ENCODE peak calls at places on chromosomes 4 and X, in eight cellular contexts. One of them, this sample, is unnamed. For H3K27me3, the result is how much of the 10 kb centered on the place peaks cover.

GRCh38 chrX:84363674-84364073 is 138.6 kb downstream of the HDX start:
- DNase-seq in right cardiac atrium: no peak
- DNase-seq in endodermal cell: no peak
- DNase-seq in sigmoid colon: no peak
- DNase-seq in foreskin keratinocyte: no peak
- DNase-seq in heart right ventricle: no peak
- DNase-seq in stomach: no peak
- DNase-seq in AG04450: no peak
- DNase-seq in this sample: no peak

GRCh38 chr4:30753316-30753715 is 33.1 kb downstream of the PCDH7 start:
- DNase-seq in foreskin keratinocyte: peak
- DNase-seq in stomach: no peak
- DNase-seq in endodermal cell: no peak
- DNase-seq in right cardiac atrium: no peak
- DNase-seq in heart right ventricle: no peak
- DNase-seq in AG04450: peak
- DNase-seq in sigmoid colon: no peak
- DNase-seq in this sample: peak

GRCh38 chr4:35520059-35520458 is 724.3 kb downstream of the ARAP2 start:
- DNase-seq in sigmoid colon: no peak
- DNase-seq in heart right ventricle: no peak
- DNase-seq in AG04450: no peak
- DNase-seq in right cardiac atrium: no peak
- DNase-seq in stomach: peak
- DNase-seq in endodermal cell: no peak
- DNase-seq in foreskin keratinocyte: peak
- DNase-seq in this sample: peak

GRCh38 chrX:13428055-13428786 is 108.4 kb upstream of the ATXN3L start:
- DNase-seq in right cardiac atrium: no peak
- DNase-seq in stomach: no peak
- DNase-seq in foreskin keratinocyte: peak
- DNase-seq in heart right ventricle: no peak
- DNase-seq in endodermal cell: peak
- DNase-seq in sigmoid colon: no peak
- DNase-seq in AG04450: peak
- DNase-seq in this sample: peak

GRCh38 chr4:150582881-150583286 is 933 bp downstream of the MAB21L2 start:
- DNase-seq in AG04450: no peak
- DNase-seq in right cardiac atrium: peak
- DNase-seq in heart right ventricle: peak
- DNase-seq in endodermal cell: peak
- DNase-seq in sigmoid colon: peak
- DNase-seq in stomach: no peak
- DNase-seq in foreskin keratinocyte: no peak
- DNase-seq in this sample: no peak

GRCh38 chr4:30716158-30716557 is 4.0 kb upstream of the PCDH7 start:
- DNase-seq in sigmoid colon: no peak
- DNase-seq in AG04450: no peak
- DNase-seq in foreskin keratinocyte: peak
- DNase-seq in heart right ventricle: no peak
- DNase-seq in endodermal cell: no peak
- DNase-seq in stomach: no peak
- DNase-seq in right cardiac atrium: no peak
- DNase-seq in this sample: peak

GRCh38 chr4:151238477-151238876 is 38.5 kb upstream of the PRSS48 start:
- DNase-seq in sigmoid colon: no peak
- DNase-seq in stomach: no peak
- DNase-seq in endodermal cell: no peak
- DNase-seq in AG04450: no peak
- DNase-seq in foreskin keratinocyte: no peak
- DNase-seq in heart right ventricle: no peak
- DNase-seq in right cardiac atrium: no peak
- DNase-seq in this sample: peak

GRCh38 chr4:1012031-1012739 is 759 bp downstream of the FGFRL1 start:
- DNase-seq in endodermal cell: peak
- DNase-seq in foreskin keratinocyte: no peak
- DNase-seq in sigmoid colon: peak
- DNase-seq in AG04450: no peak
- DNase-seq in stomach: peak
- DNase-seq in right cardiac atrium: no peak
- DNase-seq in heart right ventricle: peak
- DNase-seq in this sample: peak

GRCh38 chrX:115912372-115912897 is 258.1 kb upstream of the AGTR2 start:
- DNase-seq in endodermal cell: no peak
- DNase-seq in right cardiac atrium: no peak
- DNase-seq in stomach: no peak
- DNase-seq in AG04450: no peak
- DNase-seq in sigmoid colon: no peak
- DNase-seq in foreskin keratinocyte: no peak
- DNase-seq in heart right ventricle: no peak
- DNase-seq in this sample: peak

GRCh38 chrX:108224727-108225455 is 133.3 kb downstream of the ATG4A start:
- DNase-seq in sigmoid colon: no peak
- DNase-seq in right cardiac atrium: no peak
- DNase-seq in foreskin keratinocyte: no peak
- DNase-seq in AG04450: no peak
- DNase-seq in endodermal cell: peak
- DNase-seq in stomach: no peak
- DNase-seq in heart right ventricle: no peak
- DNase-seq in this sample: peak

GRCh38 chr4:159498371-159499115 is 395.7 kb downstream of the RAPGEF2 start:
- DNase-seq in AG04450: no peak
- DNase-seq in stomach: no peak
- DNase-seq in endodermal cell: no peak
- DNase-seq in sigmoid colon: no peak
- DNase-seq in foreskin keratinocyte: no peak
- DNase-seq in heart right ventricle: no peak
- DNase-seq in right cardiac atrium: no peak
- DNase-seq in this sample: no peak

GRCh38 chr4:87838207-87838606 is 5.4 kb downstream of the MEPE start:
- DNase-seq in sigmoid colon: no peak
- DNase-seq in right cardiac atrium: peak
- DNase-seq in endodermal cell: no peak
- DNase-seq in AG04450: no peak
- DNase-seq in stomach: no peak
- DNase-seq in heart right ventricle: no peak
- DNase-seq in foreskin keratinocyte: no peak
- DNase-seq in this sample: peak

GRCh38 chrX:78124304-78124703 is 15.1 kb downstream of the TAF9B start:
- DNase-seq in foreskin keratinocyte: no peak
- DNase-seq in right cardiac atrium: no peak
- DNase-seq in endodermal cell: no peak
- DNase-seq in heart right ventricle: no peak
- DNase-seq in sigmoid colon: no peak
- DNase-seq in AG04450: no peak
- DNase-seq in stomach: no peak
- DNase-seq in this sample: no peak

GRCh38 chr4:84499065-84499982 is at the start of gene NKX6-1:
- DNase-seq in heart right ventricle: no peak
- DNase-seq in stomach: peak
- DNase-seq in endodermal cell: peak
- DNase-seq in right cardiac atrium: peak
- DNase-seq in AG04450: no peak
- DNase-seq in foreskin keratinocyte: no peak
- DNase-seq in sigmoid colon: no peak
- DNase-seq in this sample: peak

GRCh38 chr4:174749091-174749490 is 80.0 kb downstream of the GLRA3 start:
- DNase-seq in endodermal cell: no peak
- DNase-seq in stomach: no peak
- DNase-seq in heart right ventricle: no peak
- DNase-seq in foreskin keratinocyte: no peak
- DNase-seq in sigmoid colon: no peak
- DNase-seq in AG04450: no peak
- DNase-seq in right cardiac atrium: no peak
- DNase-seq in this sample: no peak

DNA sequence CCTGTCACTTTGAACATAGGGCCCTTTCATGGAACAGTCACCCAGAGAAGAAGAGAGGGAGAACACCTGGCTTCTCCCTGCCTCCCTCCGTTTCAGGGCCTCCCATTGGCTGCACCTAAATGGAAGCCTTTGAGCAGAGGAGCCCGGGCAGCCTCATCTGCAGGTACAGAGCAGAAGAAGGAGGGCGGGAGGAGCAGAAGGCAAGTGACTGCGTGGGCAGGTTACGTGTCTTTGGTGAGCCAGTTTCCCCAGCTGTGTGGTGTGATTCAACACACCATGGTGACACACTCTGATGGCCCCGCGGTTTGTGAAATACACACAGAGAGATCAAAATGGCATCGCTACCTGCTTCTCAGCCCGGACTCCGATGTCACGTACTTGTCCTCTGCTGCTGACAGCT is 431 bp downstream of the C4orf50 start:
- DNase-seq in heart right ventricle: no peak
- DNase-seq in endodermal cell: no peak
- DNase-seq in stomach: no peak
- DNase-seq in foreskin keratinocyte: no peak
- DNase-seq in right cardiac atrium: no peak
- DNase-seq in AG04450: no peak
- DNase-seq in sigmoid colon: no peak
- DNase-seq in this sample: no peak
- H3K27me3 ChIP-seq in heart right ventricle: under half
- H3K27me3 ChIP-seq in endodermal cell: under half
- H3K27me3 ChIP-seq in stomach: under half
- H3K27me3 ChIP-seq in foreskin keratinocyte: under half
- H3K27me3 ChIP-seq in right cardiac atrium: under half
- H3K27me3 ChIP-seq in AG04450: under half
- H3K27me3 ChIP-seq in sigmoid colon: under half
- H3K27me3 ChIP-seq in this sample: under half

GRCh38 chrX:54817220-54817820 is 9.8 kb downstream of the MAGED2 start:
- DNase-seq in AG04450: no peak
- DNase-seq in heart right ventricle: no peak
- DNase-seq in endodermal cell: peak
- DNase-seq in sigmoid colon: no peak
- DNase-seq in stomach: no peak
- DNase-seq in right cardiac atrium: no peak
- DNase-seq in foreskin keratinocyte: no peak
- DNase-seq in this sample: no peak

GRCh38 chrX:54820737-54821136 is 13.2 kb downstream of the MAGED2 start:
- DNase-seq in heart right ventricle: no peak
- DNase-seq in AG04450: no peak
- DNase-seq in sigmoid colon: no peak
- DNase-seq in endodermal cell: peak
- DNase-seq in right cardiac atrium: no peak
- DNase-seq in stomach: no peak
- DNase-seq in foreskin keratinocyte: no peak
- DNase-seq in this sample: no peak

GRCh38 chrX:54819201-54819600 is 11.7 kb downstream of the MAGED2 start:
- DNase-seq in foreskin keratinocyte: no peak
- DNase-seq in endodermal cell: no peak
- DNase-seq in sigmoid colon: no peak
- DNase-seq in heart right ventricle: no peak
- DNase-seq in stomach: no peak
- DNase-seq in AG04450: no peak
- DNase-seq in right cardiac atrium: no peak
- DNase-seq in this sample: no peak

GRCh38 chrX:54821310-54821709 is 13.8 kb downstream of the MAGED2 start:
- DNase-seq in sigmoid colon: no peak
- DNase-seq in right cardiac atrium: no peak
- DNase-seq in heart right ventricle: no peak
- DNase-seq in stomach: no peak
- DNase-seq in AG04450: no peak
- DNase-seq in endodermal cell: peak
- DNase-seq in foreskin keratinocyte: no peak
- DNase-seq in this sample: no peak

GRCh38 chrX:54818221-54818620 is 10.7 kb downstream of the MAGED2 start:
- DNase-seq in stomach: no peak
- DNase-seq in sigmoid colon: no peak
- DNase-seq in AG04450: no peak
- DNase-seq in endodermal cell: peak
- DNase-seq in heart right ventricle: no peak
- DNase-seq in foreskin keratinocyte: no peak
- DNase-seq in right cardiac atrium: no peak
- DNase-seq in this sample: no peak
- H3K27me3 ChIP-seq in stomach: under half
- H3K27me3 ChIP-seq in sigmoid colon: under half
- H3K27me3 ChIP-seq in AG04450: under half
- H3K27me3 ChIP-seq in endodermal cell: under half
- H3K27me3 ChIP-seq in heart right ventricle: under half
- H3K27me3 ChIP-seq in foreskin keratinocyte: under half
- H3K27me3 ChIP-seq in right cardiac atrium: under half
- H3K27me3 ChIP-seq in this sample: under half

GRCh38 chrX:17860179-17860780 is 818 bp downstream of the RAI2 start:
- DNase-seq in sigmoid colon: peak
- DNase-seq in heart right ventricle: peak
- DNase-seq in endodermal cell: peak
- DNase-seq in right cardiac atrium: peak
- DNase-seq in stomach: no peak
- DNase-seq in AG04450: no peak
- DNase-seq in foreskin keratinocyte: no peak
- DNase-seq in this sample: no peak
- H3K27me3 ChIP-seq in sigmoid colon: under half
- H3K27me3 ChIP-seq in heart right ventricle: under half
- H3K27me3 ChIP-seq in endodermal cell: half or more
- H3K27me3 ChIP-seq in right cardiac atrium: under half
- H3K27me3 ChIP-seq in stomach: under half
- H3K27me3 ChIP-seq in AG04450: under half
- H3K27me3 ChIP-seq in foreskin keratinocyte: half or more
- H3K27me3 ChIP-seq in this sample: under half

DNA sequence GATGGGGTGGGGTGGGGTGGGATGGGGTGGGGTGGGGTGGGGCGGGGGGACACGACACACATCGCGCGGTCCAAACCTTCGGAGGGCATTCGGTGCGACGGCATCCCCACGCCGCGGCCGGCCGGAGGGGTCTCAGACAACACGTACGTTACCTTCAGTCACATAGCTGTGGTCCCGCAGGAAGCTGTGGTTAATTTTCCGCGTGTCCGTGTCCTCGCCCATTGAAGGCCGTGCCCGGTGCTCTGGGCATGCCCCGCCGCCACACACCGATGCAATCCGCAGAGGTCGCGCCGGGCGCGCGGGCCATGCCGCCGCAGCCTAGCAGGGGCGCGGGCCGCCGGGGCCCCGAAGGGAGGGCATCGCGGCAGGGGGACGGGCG is 417 bp downstream of the PPP2R2C start:
- DNase-seq in heart right ventricle: no peak
- DNase-seq in stomach: no peak
- DNase-seq in right cardiac atrium: no peak
- DNase-seq in AG04450: no peak
- DNase-seq in sigmoid colon: peak
- DNase-seq in endodermal cell: peak
- DNase-seq in foreskin keratinocyte: no peak
- DNase-seq in this sample: no peak
- H3K27me3 ChIP-seq in heart right ventricle: under half
- H3K27me3 ChIP-seq in stomach: under half
- H3K27me3 ChIP-seq in right cardiac atrium: under half
- H3K27me3 ChIP-seq in AG04450: half or more
- H3K27me3 ChIP-seq in sigmoid colon: half or more
- H3K27me3 ChIP-seq in endodermal cell: under half
- H3K27me3 ChIP-seq in foreskin keratinocyte: under half
- H3K27me3 ChIP-seq in this sample: under half

DNA sequence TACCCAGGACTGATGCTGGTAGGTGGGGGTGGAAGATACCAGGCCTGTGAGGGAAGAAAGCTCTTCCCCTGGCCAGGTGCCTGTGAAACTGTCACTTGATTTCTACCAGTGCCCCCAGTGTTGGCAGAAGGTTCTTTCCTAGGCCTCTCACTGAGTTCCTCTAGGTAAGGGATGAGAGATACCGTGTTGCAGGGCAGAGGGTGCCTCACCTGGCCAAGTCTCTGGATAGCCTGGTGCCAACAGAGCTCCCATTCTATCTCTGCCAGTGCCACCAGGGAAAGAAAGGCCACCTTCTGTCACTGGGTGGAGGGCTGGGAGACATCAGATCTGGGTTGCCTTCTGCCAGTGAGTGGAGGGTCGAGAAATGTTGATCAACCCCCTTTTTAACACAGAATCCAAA is 94.1 kb downstream of the RTL5 start:
- DNase-seq in heart right ventricle: no peak
- DNase-seq in foreskin keratinocyte: no peak
- DNase-seq in sigmoid colon: peak
- DNase-seq in AG04450: no peak
- DNase-seq in stomach: no peak
- DNase-seq in endodermal cell: no peak
- DNase-seq in right cardiac atrium: no peak
- DNase-seq in this sample: no peak
- H3K27me3 ChIP-seq in heart right ventricle: under half
- H3K27me3 ChIP-seq in foreskin keratinocyte: under half
- H3K27me3 ChIP-seq in sigmoid colon: under half
- H3K27me3 ChIP-seq in AG04450: under half
- H3K27me3 ChIP-seq in stomach: under half
- H3K27me3 ChIP-seq in endodermal cell: under half
- H3K27me3 ChIP-seq in right cardiac atrium: under half
- H3K27me3 ChIP-seq in this sample: under half